ENCODE peak calls at places on chromosomes 11 and 22, in four cellular contexts. K is activated T-helper 9 cell treated with anti-CD3 and anti-CD28 coated beads, Interleukin-2, amount 50 U/mL, for 16 hours; V is frontal cortex; R is NCI-H1105. T is an unnamed sample.

GRCh38 chr11:32231909-32232493 is 141.1 kb downstream of the RCN1 start:
- DNase-seq in V (no peak), R (peak; percentile 25), K (no peak), T (peak; percentile 34)

GRCh38 chr11:96259053-96259837 is 83.8 kb downstream of the MAML2 start:
- DNase-seq in R (no peak), K (no peak), V (no peak), T (no peak)

GRCh38 chr11:72222106-72222891 is 2.3 kb upstream of the INPPL1 start:
- DNase-seq in V (no peak), R (no peak), K (no peak), T (no peak)

GRCh38 chr11:1102221-1102971 is 27.7 kb downstream of the MUC2 start:
- DNase-seq in V (no peak), K (no peak), R (no peak), T (no peak)

GRCh38 chr11:6606471-6607189 is 3.1 kb downstream of the ILK start:
- DNase-seq in V (peak; percentile 76), K (peak; percentile 23), R (peak; percentile 3), T (peak; percentile 31)

GRCh38 chr11:116871248-116871647 is 33.8 kb upstream of the APOA1 start:
- DNase-seq in R (no peak), V (no peak), K (no peak), T (no peak)

GRCh38 chr22:37892566-37893338 is 13.3 kb upstream of the MICALL1 start:
- DNase-seq in R (no peak), K (no peak), V (no peak), T (no peak)

GRCh38 chr11:43810929-43811596 is 69.6 kb upstream of the ALKBH3 start:
- DNase-seq in K (no peak), V (no peak), R (no peak), T (no peak)

GRCh38 chr11:45654242-45654641 is 11.2 kb downstream of the CHST1 start:
- DNase-seq in V (no peak), K (no peak), R (no peak), T (no peak)

GRCh38 chr11:109733245-109733644 is 311.3 kb downstream of the C11orf87 start:
- DNase-seq in V (no peak), K (no peak), R (no peak), T (no peak)

GRCh38 chr11:68142028-68142412 is 20.8 kb upstream of the CHKA start:
- DNase-seq in V (no peak), K (no peak), R (no peak), T (no peak)

T was measured in NCI-H526 treated with DMSO at 0.1 percent for 48 hours.